ENCODE peak calls at places on chromosome X, in six cellular contexts. One of them, this sample, is unnamed.

GRCh38 chrX:40266490-40267333 is 169.0 kb upstream of the BCOR start:
- DNase-seq in cardiac muscle cell: peak; percentile 86
- DNase-seq in heart right ventricle: peak; percentile 70
- DNase-seq in AG09309: no peak
- DNase-seq in dorsolateral prefrontal cortex: peak; percentile 70
- DNase-seq in AG10803: peak; percentile 59
- DNase-seq in this sample: no peak

GRCh38 chrX:30781711-30782444 is 107.2 kb downstream of the TAB3 start:
- DNase-seq in cardiac muscle cell: no peak
- DNase-seq in heart right ventricle: no peak
- DNase-seq in AG09309: no peak
- DNase-seq in dorsolateral prefrontal cortex: no peak
- DNase-seq in AG10803: no peak
- DNase-seq in this sample: no peak

GRCh38 chrX:73930300-73930699 is 367.3 kb downstream of the CHIC1 start:
- DNase-seq in cardiac muscle cell: no peak
- DNase-seq in heart right ventricle: no peak
- DNase-seq in AG09309: no peak
- DNase-seq in dorsolateral prefrontal cortex: no peak
- DNase-seq in AG10803: no peak
- DNase-seq in this sample: no peak

GRCh38 chrX:123943074-123943473 is 18.4 kb upstream of the STAG2 start:
- DNase-seq in cardiac muscle cell: no peak
- DNase-seq in heart right ventricle: no peak
- DNase-seq in AG09309: no peak
- DNase-seq in dorsolateral prefrontal cortex: no peak
- DNase-seq in AG10803: no peak
- DNase-seq in this sample: no peak

GRCh38 chrX:126137899-126138298 is 28.2 kb downstream of the DCAF12L2 start:
- DNase-seq in cardiac muscle cell: no peak
- DNase-seq in heart right ventricle: no peak
- DNase-seq in AG09309: no peak
- DNase-seq in dorsolateral prefrontal cortex: no peak
- DNase-seq in AG10803: no peak
- DNase-seq in this sample: peak; percentile 0

GRCh38 chrX:155127940-155128339 is 56.6 kb downstream of the BRCC3 start:
- DNase-seq in cardiac muscle cell: no peak
- DNase-seq in heart right ventricle: no peak
- DNase-seq in AG09309: no peak
- DNase-seq in dorsolateral prefrontal cortex: no peak
- DNase-seq in AG10803: no peak
- DNase-seq in this sample: no peak

GRCh38 chrX:120315776-120316175 is 4.5 kb upstream of the TMEM255A start:
- DNase-seq in cardiac muscle cell: no peak
- DNase-seq in heart right ventricle: no peak
- DNase-seq in AG09309: no peak
- DNase-seq in dorsolateral prefrontal cortex: no peak
- DNase-seq in AG10803: no peak
- DNase-seq in this sample: no peak

GRCh38 chrX:77795124-77795523 is 9.1 kb upstream of the ATRX start:
- DNase-seq in cardiac muscle cell: no peak
- DNase-seq in heart right ventricle: no peak
- DNase-seq in AG09309: no peak
- DNase-seq in dorsolateral prefrontal cortex: no peak
- DNase-seq in AG10803: no peak
- DNase-seq in this sample: no peak

GRCh38 chrX:13966071-13966850 is 63.4 kb downstream of the GEMIN8 start:
- DNase-seq in cardiac muscle cell: no peak
- DNase-seq in heart right ventricle: peak; percentile 6
- DNase-seq in AG09309: no peak
- DNase-seq in dorsolateral prefrontal cortex: no peak
- DNase-seq in AG10803: no peak
- DNase-seq in this sample: no peak

GRCh38 chrX:142711801-142712200 is 313.9 kb upstream of the SPANXN4 start:
- DNase-seq in cardiac muscle cell: no peak
- DNase-seq in heart right ventricle: no peak
- DNase-seq in AG09309: no peak
- DNase-seq in dorsolateral prefrontal cortex: no peak
- DNase-seq in AG10803: no peak
- DNase-seq in this sample: no peak

GRCh38 chrX:72635930-72636329 is 63.3 kb upstream of the HDAC8 start:
- DNase-seq in cardiac muscle cell: no peak
- DNase-seq in heart right ventricle: no peak
- DNase-seq in AG09309: no peak
- DNase-seq in dorsolateral prefrontal cortex: no peak
- DNase-seq in AG10803: no peak
- DNase-seq in this sample: no peak

GRCh38 chrX:38929966-38930421 is 128.7 kb downstream of the MID1IP1 start:
- DNase-seq in cardiac muscle cell: peak; percentile 5
- DNase-seq in heart right ventricle: no peak
- DNase-seq in AG09309: peak; percentile 42
- DNase-seq in dorsolateral prefrontal cortex: no peak
- DNase-seq in AG10803: peak; percentile 70
- DNase-seq in this sample: no peak

GRCh38 chrX:136691028-136691809 is 43.3 kb downstream of the CD40LG start:
- DNase-seq in cardiac muscle cell: no peak
- DNase-seq in heart right ventricle: no peak
- DNase-seq in AG09309: no peak
- DNase-seq in dorsolateral prefrontal cortex: no peak
- DNase-seq in AG10803: no peak
- DNase-seq in this sample: no peak

GRCh38 chrX:38220024-38220935 is at the start of gene SRPX:
- DNase-seq in cardiac muscle cell: peak; percentile 65
- DNase-seq in heart right ventricle: peak; percentile 19
- DNase-seq in AG09309: no peak
- DNase-seq in dorsolateral prefrontal cortex: peak; percentile 49
- DNase-seq in AG10803: peak; percentile 68
- DNase-seq in this sample: peak; percentile 17

GRCh38 chrX:14776901-14777300 is 96.0 kb downstream of the FANCB start:
- DNase-seq in cardiac muscle cell: no peak
- DNase-seq in heart right ventricle: no peak
- DNase-seq in AG09309: no peak
- DNase-seq in dorsolateral prefrontal cortex: no peak
- DNase-seq in AG10803: peak; percentile 21
- DNase-seq in this sample: no peak

GRCh38 chrX:18151661-18152060 is 69.0 kb downstream of the BEND2 start:
- DNase-seq in cardiac muscle cell: peak; percentile 19
- DNase-seq in heart right ventricle: no peak
- DNase-seq in AG09309: no peak
- DNase-seq in dorsolateral prefrontal cortex: no peak
- DNase-seq in AG10803: no peak
- DNase-seq in this sample: no peak

GRCh38 chrX:118437283-118437682 is 58.3 kb upstream of the DOCK11 start:
- DNase-seq in cardiac muscle cell: no peak
- DNase-seq in heart right ventricle: no peak
- DNase-seq in AG09309: peak; percentile 1
- DNase-seq in dorsolateral prefrontal cortex: no peak
- DNase-seq in AG10803: peak; percentile 36
- DNase-seq in this sample: no peak

GRCh38 chrX:13024911-13025454 is 19.4 kb downstream of the FAM9C start:
- DNase-seq in cardiac muscle cell: no peak
- DNase-seq in heart right ventricle: no peak
- DNase-seq in AG09309: no peak
- DNase-seq in dorsolateral prefrontal cortex: no peak
- DNase-seq in AG10803: no peak
- DNase-seq in this sample: no peak

GRCh38 chrX:106952089-106952488 is 31.9 kb downstream of the CLDN2 start:
- DNase-seq in cardiac muscle cell: no peak
- DNase-seq in heart right ventricle: no peak
- DNase-seq in AG09309: no peak
- DNase-seq in dorsolateral prefrontal cortex: no peak
- DNase-seq in AG10803: no peak
- DNase-seq in this sample: no peak

GRCh38 chrX:4710618-4711433 is 997.4 kb upstream of the PRKX start:
- DNase-seq in cardiac muscle cell: no peak
- DNase-seq in heart right ventricle: no peak
- DNase-seq in AG09309: no peak
- DNase-seq in dorsolateral prefrontal cortex: no peak
- DNase-seq in AG10803: no peak
- DNase-seq in this sample: peak; percentile 22

GRCh38 chrX:67784712-67785111 is 240.9 kb downstream of the AR start:
- DNase-seq in cardiac muscle cell: peak; percentile 33
- DNase-seq in heart right ventricle: no peak
- DNase-seq in AG09309: no peak
- DNase-seq in dorsolateral prefrontal cortex: no peak
- DNase-seq in AG10803: no peak
- DNase-seq in this sample: no peak

GRCh38 chrX:19814240-19814639 is 73.2 kb downstream of the SH3KBP1 start:
- DNase-seq in cardiac muscle cell: no peak
- DNase-seq in heart right ventricle: no peak
- DNase-seq in AG09309: no peak
- DNase-seq in dorsolateral prefrontal cortex: no peak
- DNase-seq in AG10803: no peak
- DNase-seq in this sample: peak; percentile 13

GRCh38 chrX:70301716-70302115 is 11.8 kb downstream of the KIF4A start:
- DNase-seq in cardiac muscle cell: no peak
- DNase-seq in heart right ventricle: no peak
- DNase-seq in AG09309: no peak
- DNase-seq in dorsolateral prefrontal cortex: no peak
- DNase-seq in AG10803: peak; percentile 57
- DNase-seq in this sample: no peak

GRCh38 chrX:12210921-12211320 is 72.6 kb downstream of the FRMPD4 start:
- DNase-seq in cardiac muscle cell: no peak
- DNase-seq in heart right ventricle: no peak
- DNase-seq in AG09309: peak; percentile 7
- DNase-seq in dorsolateral prefrontal cortex: no peak
- DNase-seq in AG10803: peak; percentile 60
- DNase-seq in this sample: no peak

GRCh38 chrX:19121898-19122640 is at the start of gene ADGRG2:
- DNase-seq in cardiac muscle cell: peak; percentile 55
- DNase-seq in heart right ventricle: peak; percentile 30
- DNase-seq in AG09309: peak; percentile 2
- DNase-seq in dorsolateral prefrontal cortex: peak; percentile 42
- DNase-seq in AG10803: peak; percentile 5
- DNase-seq in this sample: no peak

GRCh38 chrX:9668537-9668936 is 97.1 kb downstream of the GPR143 start:
- DNase-seq in cardiac muscle cell: no peak
- DNase-seq in heart right ventricle: no peak
- DNase-seq in AG09309: no peak
- DNase-seq in dorsolateral prefrontal cortex: no peak
- DNase-seq in AG10803: no peak
- DNase-seq in this sample: no peak

GRCh38 chrX:42094208-42094607 is 170.9 kb upstream of the CASK start:
- DNase-seq in cardiac muscle cell: no peak
- DNase-seq in heart right ventricle: no peak
- DNase-seq in AG09309: no peak
- DNase-seq in dorsolateral prefrontal cortex: no peak
- DNase-seq in AG10803: peak; percentile 36
- DNase-seq in this sample: peak; percentile 55

GRCh38 chrX:110317079-110317819 is 636 bp downstream of the AMMECR1 start:
- DNase-seq in cardiac muscle cell: peak; percentile 51
- DNase-seq in heart right ventricle: peak; percentile 23
- DNase-seq in AG09309: no peak
- DNase-seq in dorsolateral prefrontal cortex: peak; percentile 50
- DNase-seq in AG10803: no peak
- DNase-seq in this sample: peak; percentile 29

DNA sequence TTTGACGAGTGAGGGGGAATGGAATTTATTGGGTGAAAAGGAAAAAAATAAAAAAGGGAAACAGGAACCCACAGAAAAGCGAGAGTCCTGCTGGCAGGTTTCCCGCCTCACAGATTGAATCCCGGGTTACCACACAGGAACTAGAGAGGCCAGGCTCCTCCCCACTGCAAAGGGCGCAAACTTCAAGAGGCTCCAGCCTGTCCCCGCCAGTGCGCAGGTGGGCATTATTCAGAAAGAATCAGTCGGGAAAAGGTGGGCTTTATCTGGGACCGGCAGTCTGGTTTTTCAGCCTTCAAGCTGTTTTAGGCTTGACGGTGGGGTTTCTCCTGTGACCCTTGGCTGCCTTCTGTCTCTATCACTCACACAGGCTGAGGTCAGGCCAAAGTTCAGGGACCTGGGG is 1496.8 kb downstream of the RPA4 start:
- DNase-seq in cardiac muscle cell: no peak
- DNase-seq in heart right ventricle: no peak
- DNase-seq in AG09309: no peak
- DNase-seq in dorsolateral prefrontal cortex: no peak
- DNase-seq in AG10803: no peak
- DNase-seq in this sample: no peak
- H3K4me3 ChIP-seq in cardiac muscle cell: no peak overlapping the region
- H3K4me3 ChIP-seq in heart right ventricle: no peak overlapping the region
- H3K4me3 ChIP-seq in AG09309: no peak overlapping the region
- H3K4me3 ChIP-seq in dorsolateral prefrontal cortex: no peak overlapping the region
- H3K4me3 ChIP-seq in AG10803: no peak overlapping the region
- H3K4me3 ChIP-seq in this sample: no peak overlapping the region

DNA sequence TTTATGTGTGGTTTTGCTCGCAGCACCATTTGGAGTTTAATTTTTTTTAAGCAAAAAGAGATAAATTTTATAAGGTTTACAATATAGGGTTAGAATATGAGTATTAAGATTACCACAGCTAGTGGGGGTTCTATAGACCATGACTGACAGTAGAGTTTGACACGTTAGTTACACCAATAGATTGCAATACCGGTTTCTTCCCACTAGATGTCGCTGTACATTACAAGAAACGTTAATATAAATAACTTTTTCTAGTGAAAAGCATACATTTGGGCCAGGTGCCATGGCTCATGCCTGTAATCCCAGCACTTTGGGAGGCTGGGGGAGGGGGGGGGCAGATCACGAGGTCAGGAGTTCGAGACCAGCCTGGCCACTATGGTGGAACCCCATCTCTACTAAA is 433.6 kb downstream of the MAGEB5 start:
- DNase-seq in cardiac muscle cell: peak; percentile 28
- DNase-seq in heart right ventricle: no peak
- DNase-seq in AG09309: no peak
- DNase-seq in dorsolateral prefrontal cortex: no peak
- DNase-seq in AG10803: no peak
- DNase-seq in this sample: peak; percentile 43
- TF ChIP-seq CTCF in cardiac muscle cell: peak; percentile 24
- TF ChIP-seq CTCF in heart right ventricle: peak; percentile 50
- TF ChIP-seq CTCF in AG09309: peak; percentile 26
- TF ChIP-seq CTCF in dorsolateral prefrontal cortex: peak; percentile 52
- TF ChIP-seq CTCF in AG10803: peak; percentile 40
- TF ChIP-seq CTCF in this sample: peak; percentile 42

GRCh38 chrX:135522878-135523693 is 2.6 kb downstream of the INTS6L start:
- DNase-seq in cardiac muscle cell: no peak
- DNase-seq in heart right ventricle: no peak
- DNase-seq in AG09309: no peak
- DNase-seq in dorsolateral prefrontal cortex: no peak
- DNase-seq in AG10803: no peak
- DNase-seq in this sample: no peak
- H3K4me3 ChIP-seq in cardiac muscle cell: peak overlapping the region; percentile 45
- H3K4me3 ChIP-seq in heart right ventricle: peak overlapping the region; percentile 57
- H3K4me3 ChIP-seq in AG09309: no peak overlapping the region
- H3K4me3 ChIP-seq in dorsolateral prefrontal cortex: peak overlapping the region; percentile 68
- H3K4me3 ChIP-seq in AG10803: peak overlapping the region; percentile 62
- H3K4me3 ChIP-seq in this sample: peak overlapping the region; percentile 52

GRCh38 chrX:153953892-153954617 is 9.6 kb upstream of the RENBP start:
- DNase-seq in cardiac muscle cell: no peak
- DNase-seq in heart right ventricle: no peak
- DNase-seq in AG09309: no peak
- DNase-seq in dorsolateral prefrontal cortex: no peak
- DNase-seq in AG10803: no peak
- DNase-seq in this sample: no peak
- TF ChIP-seq CTCF in cardiac muscle cell: no peak
- TF ChIP-seq CTCF in heart right ventricle: no peak
- TF ChIP-seq CTCF in AG09309: no peak
- TF ChIP-seq CTCF in dorsolateral prefrontal cortex: no peak
- TF ChIP-seq CTCF in AG10803: no peak
- TF ChIP-seq CTCF in this sample: no peak

GRCh38 chrX:24097741-24098140 is 43.0 kb downstream of the EIF2S3 start:
- DNase-seq in cardiac muscle cell: no peak
- DNase-seq in heart right ventricle: no peak
- DNase-seq in AG09309: no peak
- DNase-seq in dorsolateral prefrontal cortex: no peak
- DNase-seq in AG10803: peak; percentile 73
- DNase-seq in this sample: no peak
- H3K4me3 ChIP-seq in cardiac muscle cell: no peak overlapping the region
- H3K4me3 ChIP-seq in heart right ventricle: no peak overlapping the region
- H3K4me3 ChIP-seq in AG09309: no peak overlapping the region
- H3K4me3 ChIP-seq in dorsolateral prefrontal cortex: no peak overlapping the region
- H3K4me3 ChIP-seq in AG10803: no peak overlapping the region
- H3K4me3 ChIP-seq in this sample: no peak overlapping the region